ENCODE peak calls at places on chromosomes 12 and 14, in eight cellular contexts. Y, N, H, J, M, S, X and E are unnamed samples.

GRCh38 chr12:105957058-105957457 is 181.7 kb downstream of the NUAK1 start:
- DNase-seq in M (no peak), S (no peak), N (no peak), Y (no peak), J (no peak), H (no peak), X (no peak), E (no peak)

GRCh38 chr12:51368640-51369517 is 22.3 kb downstream of the GALNT6 start:
- DNase-seq in S (peak; percentile 29), Y (peak; percentile 55), J (peak; percentile 98), M (no peak), N (no peak), H (no peak), X (peak; percentile 31), E (no peak)

GRCh38 chr12:131106542-131106941 is 152.8 kb downstream of the ADGRD1 start:
- DNase-seq in S (no peak), N (no peak), H (no peak), M (no peak), Y (no peak), J (no peak), X (no peak), E (no peak)

GRCh38 chr12:52768479-52769200 is 8.5 kb downstream of the KRT76 start:
- DNase-seq in M (no peak), Y (no peak), X (no peak), S (no peak), N (no peak), H (no peak), J (no peak), E (no peak)

GRCh38 chr14:78319826-78320635 is 149.9 kb downstream of the NRXN3 start:
- DNase-seq in M (no peak), X (peak; percentile 11), H (no peak), N (no peak), S (no peak), Y (no peak), J (no peak), E (no peak)

GRCh38 chr14:33280646-33281045 is 342.0 kb downstream of the NPAS3 start:
- DNase-seq in J (no peak), N (peak; percentile 58), H (peak; percentile 67), Y (no peak), X (no peak), S (peak; percentile 19), M (no peak), E (no peak)

GRCh38 chr12:115227137-115227615 is 543.2 kb upstream of the TBX3 start:
- DNase-seq in J (no peak), H (peak; percentile 97), S (peak; percentile 91), Y (no peak), X (no peak), M (no peak), N (peak; percentile 98), E (peak; percentile 80)

GRCh38 chr12:82529096-82529495 is 157.6 kb upstream of the TMTC2 start:
- DNase-seq in M (no peak), X (no peak), H (no peak), J (no peak), S (no peak), N (no peak), Y (no peak), E (no peak)

GRCh38 chr14:20415723-20416622 is 2.7 kb upstream of the TEP1 start:
- DNase-seq in Y (peak; percentile 84), J (peak; percentile 55), S (peak; percentile 31), M (no peak), H (peak; percentile 72), N (peak; percentile 74), X (peak; percentile 58), E (peak; percentile 58)

GRCh38 chr12:93502802-93503623 is 35.7 kb downstream of the MRPL42 start:
- DNase-seq in H (peak; percentile 64), N (peak; percentile 65), Y (peak; percentile 69), S (peak; percentile 9), M (peak; percentile 41), X (peak; percentile 56), J (peak; percentile 47), E (peak; percentile 62)

GRCh38 chr14:74655597-74656389 is 43.8 kb upstream of the LTBP2 start:
- DNase-seq in Y (no peak), S (peak; percentile 76), M (peak; percentile 58), H (peak; percentile 84), N (peak; percentile 39), X (no peak), J (no peak), E (no peak)

GRCh38 chr14:28759056-28759657 is 7.4 kb upstream of the FOXG1 start:
- DNase-seq in M (no peak), S (peak; percentile 21), X (peak; percentile 65), N (no peak), Y (no peak), J (no peak), H (peak; percentile 32), E (no peak)

GRCh38 chr14:28760431-28760996 is 6.1 kb upstream of the FOXG1 start:
- DNase-seq in X (no peak), Y (no peak), M (no peak), J (no peak), H (no peak), S (no peak), N (no peak), E (no peak)

GRCh38 chr14:28758253-28758915 is 8.2 kb upstream of the FOXG1 start:
- DNase-seq in H (no peak), S (no peak), Y (no peak), X (peak; percentile 39), N (no peak), M (no peak), J (no peak), E (no peak)

GRCh38 chr14:28761438-28762289 is 4.9 kb upstream of the FOXG1 start:
- DNase-seq in M (no peak), S (no peak), H (no peak), Y (no peak), N (no peak), J (no peak), X (peak; percentile 7), E (no peak)

DNA sequence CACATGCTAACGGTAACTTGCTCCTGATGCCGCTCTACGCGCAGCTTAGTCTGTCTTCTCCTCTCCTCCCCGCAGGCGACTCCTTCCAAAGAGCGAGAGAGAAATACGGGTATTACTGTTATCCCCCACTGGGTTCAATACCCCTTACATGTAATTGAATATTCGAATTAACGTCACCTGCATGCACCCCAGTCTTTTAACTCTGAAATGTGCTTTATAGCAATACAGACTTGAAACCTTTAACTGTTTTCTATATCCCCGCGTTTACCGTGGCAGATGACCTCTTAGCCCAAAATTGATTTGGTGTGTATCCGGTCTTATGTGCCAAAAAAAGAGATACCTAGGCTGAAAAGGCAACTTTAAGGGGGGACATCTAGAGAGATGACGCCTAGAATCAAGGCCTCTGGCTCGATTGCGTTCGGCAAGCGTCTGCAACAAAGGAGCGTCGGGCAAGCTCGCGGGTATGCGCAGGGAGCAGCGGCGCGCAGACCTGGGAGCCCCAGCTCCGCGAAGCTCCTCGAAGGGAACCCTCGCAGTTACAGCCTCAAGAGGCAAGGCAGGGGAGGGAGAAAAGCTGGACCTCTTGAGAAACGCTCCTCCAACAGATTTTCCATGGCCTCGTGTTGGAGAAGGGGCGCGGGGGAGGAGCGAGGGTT is 6.8 kb upstream of the FOXG1 start:
- DNase-seq in X (peak; percentile 76), Y (peak; percentile 67), N (no peak), H (no peak), M (no peak), S (no peak), J (no peak), E (no peak)
- TF ChIP-seq EZH2 in X (peak; percentile 97), Y (peak; percentile 89), N (no peak), H (no peak), M (no peak), S (peak; percentile 74), J (no peak), E (peak; percentile 98)

DNA sequence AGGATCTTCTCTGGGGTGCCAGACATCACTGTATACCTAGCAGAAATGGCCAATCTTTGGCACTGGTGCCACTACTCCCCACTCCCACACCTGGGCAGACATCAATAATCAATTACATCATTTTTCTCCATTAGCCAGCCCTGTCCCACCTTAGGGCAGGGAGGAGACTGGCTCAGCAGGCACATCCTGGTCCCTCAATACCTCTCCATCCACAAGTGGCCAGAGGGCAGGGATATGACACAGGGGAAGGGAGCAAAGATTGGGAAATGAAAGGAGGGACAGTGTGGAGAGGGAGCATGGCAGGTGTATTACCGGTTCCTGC is 10.2 kb downstream of the RAPGEF3 start:
- DNase-seq in Y (no peak), X (no peak), J (no peak), N (no peak), H (no peak), S (no peak), M (no peak), E (no peak)
- H3K4me3 ChIP-seq in Y (no peak overlapping the region), X (no peak overlapping the region), J (no peak overlapping the region), N (no peak overlapping the region), H (no peak overlapping the region), S (no peak overlapping the region), M (no peak overlapping the region), E (no peak overlapping the region)

GRCh38 chr14:24260026-24260779 is 2.8 kb downstream of the TGM1 start:
- DNase-seq in N (no peak), J (no peak), X (no peak), H (no peak), M (no peak), Y (no peak), S (no peak), E (no peak)

GRCh38 chr14:24259282-24260025 is 3.5 kb downstream of the TGM1 start:
- DNase-seq in M (peak; percentile 68), H (peak; percentile 21), J (no peak), S (no peak), X (no peak), N (peak; percentile 56), Y (no peak), E (no peak)

GRCh38 chr14:24256960-24257359 is 6.0 kb downstream of the TGM1 start:
- DNase-seq in X (no peak), N (no peak), J (no peak), H (no peak), Y (no peak), S (no peak), M (no peak), E (no peak)

GRCh38 chr14:24258119-24258518 is 4.9 kb downstream of the TGM1 start:
- DNase-seq in H (no peak), M (no peak), X (no peak), J (no peak), S (no peak), N (no peak), Y (no peak), E (no peak)

DNA sequence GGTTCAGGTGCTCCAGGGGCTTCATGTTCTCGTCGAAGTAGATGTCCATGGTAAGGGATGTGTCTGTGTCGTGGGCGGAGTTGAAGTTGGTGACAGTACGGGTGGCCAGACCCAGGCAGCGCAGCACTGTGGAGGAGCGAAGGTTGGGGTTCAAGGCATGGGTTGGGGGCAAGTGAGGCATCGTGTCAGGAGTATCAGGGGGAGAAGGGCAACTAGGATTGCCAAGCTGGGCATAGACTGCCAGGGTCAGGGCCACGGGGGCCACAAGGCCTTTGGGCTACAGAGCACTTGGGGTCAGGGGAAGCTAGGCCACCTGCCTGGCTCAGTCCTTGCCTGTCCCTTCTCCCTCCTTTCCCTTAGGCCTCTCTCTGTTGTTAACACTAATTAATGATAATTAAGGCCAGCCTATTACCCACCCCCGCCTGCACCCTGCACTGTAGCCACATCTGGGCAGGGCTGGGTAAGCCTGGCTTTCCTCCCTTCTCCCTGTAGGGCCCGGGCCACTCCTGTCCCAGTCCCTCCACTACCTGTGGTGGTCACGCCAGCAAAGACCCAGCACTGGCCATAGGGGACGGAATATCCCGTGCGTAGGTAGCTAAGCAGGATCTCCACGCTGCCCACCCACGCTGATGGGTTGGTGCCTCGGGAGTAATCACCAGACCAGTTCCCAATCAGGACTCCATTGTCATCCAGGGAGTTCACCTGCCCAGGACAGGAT is 4.3 kb downstream of the TGM1 start:
- DNase-seq in J (no peak), M (no peak), Y (no peak), N (no peak), S (no peak), H (no peak), X (no peak), E (no peak)
- H3K27ac ChIP-seq in J (no peak overlapping the region), M (no peak overlapping the region), Y (no peak overlapping the region), N (no peak overlapping the region), S (no peak overlapping the region), H (no peak overlapping the region), X (no peak overlapping the region), E (no peak overlapping the region)

GRCh38 chr12:113477171-113477841 is 5.6 kb upstream of the LHX5 start:
- DNase-seq in H (no peak), N (no peak), M (no peak), S (no peak), X (peak; percentile 69), J (no peak), Y (peak; percentile 76), E (no peak)
- TF ChIP-seq EZH2 in H (no peak), N (no peak), M (no peak), S (peak; percentile 66), X (no peak), J (no peak), Y (peak; percentile 74), E (no peak)